ENCODE peak calls at places on chromosomes 16 and 17, in nine cellular contexts. Z is fibroblast of pulmonary artery, N is heart left ventricle, G is right atrium auricular region, K is IMR-90, J is Peyer's patch, U is ascending aorta, X is fibroblast of villous mesenchyme, R is MM.1S. L is an unnamed sample.

GRCh38 chr17:67491009-67491677 is 114.1 kb downstream of the PITPNC1 start:
- DNase-seq in Z (peak), N (peak), G (peak), K (peak), J (peak), U (peak), X (peak), R (no peak), L (peak)

GRCh38 chr16:69351309-69352027 is at the start of gene TMED6:
- DNase-seq in Z (no peak), N (no peak), G (no peak), K (no peak), J (peak), U (no peak), X (no peak), R (no peak), L (no peak)

GRCh38 chr17:60139438-60140285 is 10.1 kb upstream of the CA4 start:
- DNase-seq in Z (peak), N (peak), G (peak), K (peak), J (peak), U (no peak), X (peak), R (peak), L (peak)

GRCh38 chr16:12639044-12639443 is 164.6 kb downstream of the CPPED1 start:
- DNase-seq in Z (peak), N (no peak), G (no peak), K (peak), J (no peak), U (no peak), X (peak), R (no peak), L (peak)

GRCh38 chr17:72569193-72569946 is 448.6 kb downstream of the SOX9 start:
- DNase-seq in Z (no peak), N (no peak), G (no peak), K (no peak), J (no peak), U (no peak), X (no peak), R (no peak), L (no peak)

GRCh38 chr16:24652209-24652712 is 77.2 kb upstream of the TNRC6A start:
- DNase-seq in Z (no peak), N (no peak), G (no peak), K (no peak), J (no peak), U (no peak), X (peak), R (no peak), L (no peak)

GRCh38 chr16:55328611-55329569 is 4.9 kb downstream of the IRX6 start:
- DNase-seq in Z (no peak), N (no peak), G (no peak), K (no peak), J (no peak), U (no peak), X (no peak), R (no peak), L (no peak)

GRCh38 chr17:32269377-32269776 is 3.7 kb downstream of the RHBDL3 start:
- DNase-seq in Z (no peak), N (no peak), G (no peak), K (no peak), J (no peak), U (no peak), X (no peak), R (no peak), L (no peak)

GRCh38 chr17:72237223-72237622 is 116.4 kb downstream of the SOX9 start:
- DNase-seq in Z (no peak), N (no peak), G (no peak), K (no peak), J (no peak), U (no peak), X (no peak), R (no peak), L (no peak)

GRCh38 chr17:18028684-18029540 is 10.1 kb downstream of the ATPAF2 start:
- DNase-seq in Z (no peak), N (no peak), G (no peak), K (no peak), J (peak), U (no peak), X (no peak), R (no peak), L (no peak)

GRCh38 chr17:78127888-78128615 is 503 bp downstream of the TMC6 start:
- DNase-seq in Z (no peak), N (no peak), G (no peak), K (no peak), J (peak), U (no peak), X (no peak), R (no peak), L (peak)

GRCh38 chr17:28950752-28951427 is 428 bp downstream of the PHF12 start:
- DNase-seq in Z (no peak), N (no peak), G (no peak), K (no peak), J (no peak), U (no peak), X (no peak), R (no peak), L (no peak)

GRCh38 chr17:64687959-64688358 is 25.9 kb upstream of the SMURF2 start:
- DNase-seq in Z (peak), N (no peak), G (no peak), K (peak), J (no peak), U (no peak), X (no peak), R (no peak), L (peak)

GRCh38 chr17:64687376-64687775 is 25.3 kb upstream of the SMURF2 start:
- DNase-seq in Z (no peak), N (no peak), G (no peak), K (no peak), J (no peak), U (no peak), X (no peak), R (no peak), L (no peak)

GRCh38 chr17:64688481-64688880 is 26.4 kb upstream of the SMURF2 start:
- DNase-seq in Z (no peak), N (no peak), G (no peak), K (no peak), J (no peak), U (no peak), X (no peak), R (no peak), L (no peak)

GRCh38 chr17:64685705-64686104 is 23.6 kb upstream of the SMURF2 start:
- DNase-seq in Z (no peak), N (no peak), G (no peak), K (no peak), J (no peak), U (no peak), X (no peak), R (no peak), L (no peak)

DNA sequence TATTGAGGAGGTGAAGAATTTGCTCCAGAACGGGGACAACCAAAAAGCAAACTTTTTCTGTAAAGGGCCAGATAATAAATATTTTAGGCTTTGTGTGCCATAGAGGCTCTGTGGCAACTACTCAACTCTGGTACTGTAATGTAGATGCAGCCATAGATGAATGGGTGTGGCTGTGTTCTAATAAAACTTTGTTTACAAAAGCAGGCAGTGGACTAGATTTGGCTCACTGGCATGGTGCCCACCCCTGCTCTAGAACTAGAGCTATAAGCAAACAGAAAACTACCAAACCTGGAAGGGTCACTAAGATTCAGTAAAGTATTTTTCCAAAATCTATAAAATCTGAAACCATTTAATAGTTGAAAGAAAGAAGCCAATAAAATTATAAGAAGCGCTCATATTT is 24.6 kb upstream of the SMURF2 start:
- DNase-seq in Z (no peak), N (no peak), G (no peak), K (no peak), J (no peak), U (no peak), X (peak), R (no peak), L (no peak)
- TF ChIP-seq CTCF in Z (no peak), N (no peak), G (no peak), K (no peak), J (no peak), U (no peak), X (no peak), R (no peak), L (no peak)

GRCh38 chr17:80892900-80893603 is 98.6 kb upstream of the CHMP6 start:
- DNase-seq in Z (peak), N (no peak), G (no peak), K (peak), J (no peak), U (no peak), X (peak), R (no peak), L (peak)
- H3K4me3 ChIP-seq in Z (no peak), N (no peak), G (no peak), K (no peak), J (no peak), U (no peak), X (no peak), R (no peak), L (no peak)

GRCh38 chr16:57670206-57670605 is 2.1 kb downstream of the ADGRG3 start:
- DNase-seq in Z (no peak), N (no peak), G (no peak), K (no peak), J (no peak), U (no peak), X (no peak), R (no peak), L (no peak)

GRCh38 chr16:57667526-57668258 is 414 bp upstream of the ADGRG3 start:
- DNase-seq in Z (no peak), N (peak), G (no peak), K (peak), J (no peak), U (no peak), X (peak), R (no peak), L (no peak)

GRCh38 chr16:57668630-57669475 is 747 bp downstream of the ADGRG3 start:
- DNase-seq in Z (no peak), N (no peak), G (no peak), K (no peak), J (no peak), U (no peak), X (no peak), R (no peak), L (no peak)

GRCh38 chr16:57668259-57668563 is at the start of gene ADGRG3:
- DNase-seq in Z (no peak), N (no peak), G (no peak), K (no peak), J (no peak), U (no peak), X (no peak), R (no peak), L (no peak)

DNA sequence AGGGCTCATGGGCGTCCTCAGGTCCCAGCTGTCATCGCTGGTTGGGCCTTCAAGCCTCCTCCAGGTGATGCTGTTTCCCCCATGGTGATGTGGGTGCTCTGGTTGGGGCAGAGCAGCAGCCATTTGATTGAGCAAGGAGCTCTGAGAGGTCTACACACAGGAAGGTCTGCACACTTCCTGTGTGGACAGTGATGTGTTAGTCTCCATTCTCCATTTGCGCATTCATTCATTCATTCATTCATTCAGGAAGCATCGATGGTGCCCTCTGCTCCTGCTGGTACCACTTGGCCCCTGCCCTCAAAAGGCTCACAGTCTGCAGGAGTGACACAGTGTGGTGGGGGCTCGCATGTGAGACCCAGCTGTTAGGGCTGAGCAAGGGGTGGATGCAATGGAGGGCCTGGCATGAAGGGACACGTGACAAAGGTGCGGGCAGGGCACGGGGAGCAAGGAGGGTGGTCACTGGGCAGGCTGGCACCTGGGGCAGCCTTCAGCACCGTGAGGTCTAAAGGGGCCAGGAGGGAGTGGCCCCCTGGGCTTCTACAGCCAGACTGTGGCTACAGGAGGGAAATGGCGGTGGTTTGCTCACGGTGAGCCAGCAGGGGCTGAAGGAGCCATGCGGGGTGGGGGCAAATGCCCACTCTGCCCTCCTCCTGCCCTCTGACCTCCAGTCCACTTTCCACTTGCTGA is 1.5 kb downstream of the ADGRG3 start:
- DNase-seq in Z (no peak), N (no peak), G (no peak), K (no peak), J (no peak), U (no peak), X (no peak), R (no peak), L (no peak)
- TF ChIP-seq CTCF in Z (no peak), N (no peak), G (no peak), K (no peak), J (no peak), U (no peak), X (no peak), R (no peak), L (no peak)

DNA sequence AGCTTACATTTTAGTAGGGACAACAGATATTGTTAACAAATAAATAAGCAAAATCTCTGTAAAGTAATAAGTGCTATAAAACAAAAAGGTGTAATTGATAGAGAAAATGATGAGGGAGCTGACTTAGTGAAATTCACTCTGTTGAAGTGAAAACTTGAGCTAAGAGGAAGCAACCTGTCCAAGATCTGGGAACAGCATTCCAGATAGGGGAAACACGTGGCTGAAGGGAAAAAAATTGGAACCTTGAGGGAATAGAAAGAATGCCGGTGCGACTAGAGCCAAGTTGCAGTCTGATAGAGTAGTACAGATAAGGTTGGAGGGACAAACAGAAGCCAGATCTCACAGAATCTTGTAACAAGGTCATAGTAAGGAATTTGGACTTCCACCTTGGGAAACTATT is 583 bp upstream of the DDX52 start:
- DNase-seq in Z (peak), N (no peak), G (no peak), K (no peak), J (no peak), U (no peak), X (no peak), R (no peak), L (no peak)
- H3K4me3 ChIP-seq in Z (peak), N (peak), G (peak), K (no peak), J (peak), U (peak), X (peak), R (peak), L (peak)

GRCh38 chr17:38402897-38403296 is 25.4 kb upstream of the ARHGAP23 start:
- DNase-seq in Z (no peak), N (no peak), G (no peak), K (no peak), J (no peak), U (no peak), X (no peak), R (no peak), L (no peak)
- TF ChIP-seq CTCF in Z (no peak), N (no peak), G (no peak), K (no peak), J (no peak), U (no peak), X (peak), R (peak), L (peak)

DNA sequence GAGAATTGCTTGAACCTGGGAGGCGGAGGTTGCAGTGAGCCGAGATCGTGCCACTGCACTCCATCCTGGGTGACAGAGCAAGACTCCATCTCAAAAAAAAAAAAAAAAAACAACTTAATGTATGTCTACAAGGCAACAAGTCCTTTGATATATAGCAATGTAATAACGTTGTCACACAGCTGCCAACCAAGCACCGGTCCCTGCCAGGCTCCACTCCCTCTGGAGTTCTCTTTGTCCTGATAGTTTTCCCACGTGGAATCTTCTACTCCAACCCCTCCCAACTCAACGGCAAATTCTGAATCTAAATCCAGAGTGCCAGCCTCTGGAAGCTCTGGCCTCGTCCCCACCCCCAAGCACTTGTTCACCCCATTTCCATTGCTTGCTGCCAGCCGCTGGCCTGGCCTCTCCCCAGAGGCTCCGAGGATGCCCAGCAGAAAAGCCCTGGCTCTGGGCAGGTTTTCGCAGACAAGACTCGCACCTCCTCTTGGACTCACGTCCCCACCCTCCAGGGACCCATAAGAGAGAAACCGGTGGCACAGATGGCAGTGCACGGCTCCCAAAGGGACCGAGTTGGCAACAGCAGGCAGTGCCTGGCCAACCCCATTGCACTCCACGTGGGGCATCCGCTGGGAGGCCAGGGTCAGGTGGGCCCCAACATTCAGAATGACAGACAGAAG is 15.9 kb upstream of the CBX2 start:
- DNase-seq in Z (no peak), N (no peak), G (no peak), K (no peak), J (no peak), U (no peak), X (no peak), R (no peak), L (no peak)
- H3K4me3 ChIP-seq in Z (no peak), N (no peak), G (no peak), K (no peak), J (no peak), U (no peak), X (no peak), R (no peak), L (no peak)

GRCh38 chr17:38559025-38559879 is 46.5 kb downstream of the SRCIN1 start:
- DNase-seq in Z (peak), N (peak), G (peak), K (peak), J (peak), U (peak), X (peak), R (peak), L (peak)
- TF ChIP-seq CTCF in Z (no peak), N (no peak), G (no peak), K (no peak), J (peak), U (no peak), X (no peak), R (peak), L (peak)

GRCh38 chr16:85169333-85170065 is 57.2 kb upstream of the CIBAR2 start:
- DNase-seq in Z (peak), N (no peak), G (no peak), K (no peak), J (no peak), U (no peak), X (no peak), R (no peak), L (peak)

GRCh38 chr16:85167589-85168537 is 55.6 kb upstream of the CIBAR2 start:
- DNase-seq in Z (no peak), N (no peak), G (no peak), K (no peak), J (no peak), U (no peak), X (no peak), R (no peak), L (no peak)

GRCh38 chr16:85166699-85167588 is 54.7 kb upstream of the CIBAR2 start:
- DNase-seq in Z (no peak), N (no peak), G (no peak), K (no peak), J (no peak), U (no peak), X (no peak), R (no peak), L (peak)

GRCh38 chr16:85170066-85171003 is 58.1 kb upstream of the CIBAR2 start:
- DNase-seq in Z (no peak), N (no peak), G (no peak), K (no peak), J (no peak), U (no peak), X (no peak), R (no peak), L (no peak)

GRCh38 chr16:85168732-85169256 is 56.5 kb upstream of the CIBAR2 start:
- DNase-seq in Z (peak), N (peak), G (peak), K (peak), J (peak), U (no peak), X (peak), R (no peak), L (peak)
- H3K4me3 ChIP-seq in Z (peak), N (peak), G (peak), K (no peak), J (no peak), U (peak), X (peak), R (no peak), L (no peak)

GRCh38 chr16:73027655-73028220 is 20.2 kb downstream of the ZFHX3 start:
- DNase-seq in Z (no peak), N (no peak), G (no peak), K (no peak), J (peak), U (no peak), X (no peak), R (no peak), L (no peak)
- TF ChIP-seq CTCF in Z (no peak), N (no peak), G (no peak), K (no peak), J (no peak), U (no peak), X (no peak), R (no peak), L (no peak)

L was measured in epithelial cell of esophagus.